ENCODE peak calls at places on chromosomes 7 and 10, in four cellular contexts. One of them, this sample, is unnamed.

GRCh38 chr10:24477925-24478324 is 245.8 kb downstream of the ARHGAP21 start:
- DNase-seq in GM12892: no peak
- DNase-seq in adrenal gland: no peak
- DNase-seq in transverse colon: no peak
- DNase-seq in this sample: no peak

GRCh38 chr10:132985546-132985900 is 43.2 kb upstream of the CFAP46 start:
- DNase-seq in GM12892: no peak
- DNase-seq in adrenal gland: no peak
- DNase-seq in transverse colon: no peak
- DNase-seq in this sample: no peak

GRCh38 chr10:22666287-22667092 is 47.9 kb downstream of the PIP4K2A start:
- DNase-seq in GM12892: no peak
- DNase-seq in adrenal gland: no peak
- DNase-seq in transverse colon: peak; percentile 36
- DNase-seq in this sample: no peak

GRCh38 chr10:92419740-92420553 is 129.0 kb downstream of the MARCHF5 start:
- DNase-seq in GM12892: no peak
- DNase-seq in adrenal gland: peak; percentile 47
- DNase-seq in transverse colon: peak; percentile 37
- DNase-seq in this sample: no peak

GRCh38 chr7:69564454-69565417 is 33.5 kb upstream of the AUTS2 start:
- DNase-seq in GM12892: no peak
- DNase-seq in adrenal gland: peak; percentile 81
- DNase-seq in transverse colon: no peak
- DNase-seq in this sample: no peak

GRCh38 chr7:131895541-131896173 is 339.2 kb upstream of the PODXL start:
- DNase-seq in GM12892: no peak
- DNase-seq in adrenal gland: peak; percentile 26
- DNase-seq in transverse colon: no peak
- DNase-seq in this sample: peak; percentile 62

GRCh38 chr7:92854501-92855238 is 18.3 kb upstream of the CDK6 start:
- DNase-seq in GM12892: no peak
- DNase-seq in adrenal gland: no peak
- DNase-seq in transverse colon: no peak
- DNase-seq in this sample: no peak

GRCh38 chr10:132395704-132396494 is 1.1 kb upstream of the PWWP2B start:
- DNase-seq in GM12892: no peak
- DNase-seq in adrenal gland: peak; percentile 94
- DNase-seq in transverse colon: peak; percentile 82
- DNase-seq in this sample: no peak

GRCh38 chr7:117132385-117133120 is 179.3 kb downstream of the ST7 start:
- DNase-seq in GM12892: no peak
- DNase-seq in adrenal gland: no peak
- DNase-seq in transverse colon: no peak
- DNase-seq in this sample: no peak

GRCh38 chr7:25856056-25856780 is 295.8 kb upstream of the NFE2L3 start:
- DNase-seq in GM12892: no peak
- DNase-seq in adrenal gland: no peak
- DNase-seq in transverse colon: peak; percentile 35
- DNase-seq in this sample: no peak

GRCh38 chr10:46106410-46107255 is 60.6 kb upstream of the MSMB start:
- DNase-seq in GM12892: no peak
- DNase-seq in adrenal gland: peak; percentile 70
- DNase-seq in transverse colon: peak; percentile 48
- DNase-seq in this sample: peak; percentile 47

GRCh38 chr10:3850999-3851937 is 66.3 kb upstream of the KLF6 start:
- DNase-seq in GM12892: no peak
- DNase-seq in adrenal gland: peak; percentile 17
- DNase-seq in transverse colon: no peak
- DNase-seq in this sample: no peak

GRCh38 chr7:78224923-78225322 is 426.4 kb downstream of the PHTF2 start:
- DNase-seq in GM12892: no peak
- DNase-seq in adrenal gland: no peak
- DNase-seq in transverse colon: no peak
- DNase-seq in this sample: no peak

GRCh38 chr10:48976208-48976607 is 36.6 kb upstream of the LRRC18 start:
- DNase-seq in GM12892: no peak
- DNase-seq in adrenal gland: peak; percentile 57
- DNase-seq in transverse colon: no peak
- DNase-seq in this sample: peak; percentile 15

GRCh38 chr7:103524042-103524907 is 78.3 kb upstream of the SLC26A5 start:
- DNase-seq in GM12892: no peak
- DNase-seq in adrenal gland: peak; percentile 10
- DNase-seq in transverse colon: no peak
- DNase-seq in this sample: no peak

GRCh38 chr10:11782793-11783557 is 40.2 kb upstream of the PROSER2 start:
- DNase-seq in GM12892: peak; percentile 46
- DNase-seq in adrenal gland: no peak
- DNase-seq in transverse colon: no peak
- DNase-seq in this sample: peak; percentile 54

GRCh38 chr10:96493871-96494525 is 19.7 kb downstream of the TLL2 start:
- DNase-seq in GM12892: no peak
- DNase-seq in adrenal gland: no peak
- DNase-seq in transverse colon: no peak
- DNase-seq in this sample: no peak

GRCh38 chr7:13821152-13821787 is 168.2 kb downstream of the ETV1 start:
- DNase-seq in GM12892: no peak
- DNase-seq in adrenal gland: no peak
- DNase-seq in transverse colon: peak; percentile 18
- DNase-seq in this sample: no peak

GRCh38 chr10:103618575-103619423 is 125.3 kb downstream of the NEURL1 start:
- DNase-seq in GM12892: no peak
- DNase-seq in adrenal gland: peak; percentile 74
- DNase-seq in transverse colon: peak; percentile 27
- DNase-seq in this sample: no peak

GRCh38 chr10:5843814-5844705 is 30.8 kb upstream of the GDI2 start:
- DNase-seq in GM12892: no peak
- DNase-seq in adrenal gland: no peak
- DNase-seq in transverse colon: no peak
- DNase-seq in this sample: no peak

GRCh38 chr7:140304071-140304799 is 94.1 kb downstream of the SLC37A3 start:
- DNase-seq in GM12892: no peak
- DNase-seq in adrenal gland: no peak
- DNase-seq in transverse colon: no peak
- DNase-seq in this sample: no peak

GRCh38 chr10:79890469-79890868 is 58.4 kb downstream of the SFTPD start:
- DNase-seq in GM12892: no peak
- DNase-seq in adrenal gland: no peak
- DNase-seq in transverse colon: no peak
- DNase-seq in this sample: no peak

GRCh38 chr10:89090760-89091455 is 100.3 kb downstream of the FAS start:
- DNase-seq in GM12892: no peak
- DNase-seq in adrenal gland: no peak
- DNase-seq in transverse colon: no peak
- DNase-seq in this sample: no peak

GRCh38 chr7:141593134-141593533 is 41.9 kb downstream of the AGK start:
- DNase-seq in GM12892: no peak
- DNase-seq in adrenal gland: no peak
- DNase-seq in transverse colon: no peak
- DNase-seq in this sample: no peak

GRCh38 chr7:66952343-66953043 is 31.5 kb downstream of the TMEM248 start:
- DNase-seq in GM12892: no peak
- DNase-seq in adrenal gland: peak; percentile 55
- DNase-seq in transverse colon: peak; percentile 26
- DNase-seq in this sample: peak; percentile 95

GRCh38 chr10:52706347-52707070 is 66.1 kb downstream of the MBL2 start:
- DNase-seq in GM12892: no peak
- DNase-seq in adrenal gland: no peak
- DNase-seq in transverse colon: no peak
- DNase-seq in this sample: no peak

DNA sequence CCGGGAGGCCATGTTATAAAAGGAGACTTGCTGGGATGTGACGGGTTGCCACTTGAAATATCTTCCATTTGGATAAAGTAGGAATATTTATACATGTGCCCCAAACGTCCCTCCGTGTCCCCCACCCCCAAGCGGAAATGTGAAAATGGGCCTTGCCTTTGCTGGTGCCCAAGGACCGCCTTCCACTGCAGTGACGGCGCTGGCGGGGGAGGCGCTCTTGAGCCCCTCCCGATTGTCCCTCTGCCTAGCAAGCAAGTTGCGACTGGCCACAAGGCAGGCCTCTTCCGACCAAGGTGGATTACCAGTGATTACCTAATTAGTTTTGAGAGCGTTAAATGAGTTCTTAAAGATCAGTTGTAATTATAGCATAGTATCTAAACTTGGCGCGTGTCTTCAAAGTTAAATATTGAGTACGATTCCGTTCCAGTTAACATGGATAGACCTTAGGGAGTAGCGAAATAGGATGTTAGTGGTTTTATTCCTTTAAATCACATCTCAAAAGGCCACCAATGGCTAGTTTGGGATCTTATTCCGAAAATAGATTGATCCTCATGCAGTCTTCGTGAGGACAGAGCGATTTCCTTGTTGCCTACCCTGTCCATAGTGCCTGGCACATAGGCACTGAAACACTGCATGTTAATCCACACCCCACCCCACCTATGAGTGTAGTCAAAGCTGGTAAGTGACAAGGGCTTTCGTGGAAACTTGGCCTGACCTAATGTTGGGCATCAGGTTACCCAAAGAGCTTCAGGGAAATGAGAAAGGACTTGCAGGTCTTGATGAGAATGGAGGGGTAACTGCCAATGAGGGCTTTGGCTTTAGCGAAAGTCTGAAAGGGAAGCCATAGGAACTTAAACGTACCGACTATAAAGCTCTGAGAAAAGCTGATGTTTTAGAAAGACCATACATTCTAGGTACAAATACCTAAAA is 1.1 kb downstream of the PPIA start:
- DNase-seq in GM12892: peak; percentile 64
- DNase-seq in adrenal gland: peak; percentile 93
- DNase-seq in transverse colon: peak; percentile 93
- DNase-seq in this sample: peak; percentile 86
- TF ChIP-seq POLR2A in GM12892: peak; percentile 65
- TF ChIP-seq POLR2A in adrenal gland: peak; percentile 41
- TF ChIP-seq POLR2A in transverse colon: peak; percentile 37
- TF ChIP-seq POLR2A in this sample: peak; percentile 55

GRCh38 chr10:113657544-113657943 is 6.3 kb downstream of the NRAP start:
- DNase-seq in GM12892: no peak
- DNase-seq in adrenal gland: no peak
- DNase-seq in transverse colon: no peak
- DNase-seq in this sample: no peak

GRCh38 chr10:113665352-113665751 is 1.5 kb upstream of the NRAP start:
- DNase-seq in GM12892: no peak
- DNase-seq in adrenal gland: no peak
- DNase-seq in transverse colon: no peak
- DNase-seq in this sample: no peak

GRCh38 chr10:113663908-113664307 is at the start of gene NRAP:
- DNase-seq in GM12892: no peak
- DNase-seq in adrenal gland: no peak
- DNase-seq in transverse colon: no peak
- DNase-seq in this sample: no peak

GRCh38 chr10:113663142-113663541 is 699 bp downstream of the NRAP start:
- DNase-seq in GM12892: no peak
- DNase-seq in adrenal gland: no peak
- DNase-seq in transverse colon: no peak
- DNase-seq in this sample: no peak

DNA sequence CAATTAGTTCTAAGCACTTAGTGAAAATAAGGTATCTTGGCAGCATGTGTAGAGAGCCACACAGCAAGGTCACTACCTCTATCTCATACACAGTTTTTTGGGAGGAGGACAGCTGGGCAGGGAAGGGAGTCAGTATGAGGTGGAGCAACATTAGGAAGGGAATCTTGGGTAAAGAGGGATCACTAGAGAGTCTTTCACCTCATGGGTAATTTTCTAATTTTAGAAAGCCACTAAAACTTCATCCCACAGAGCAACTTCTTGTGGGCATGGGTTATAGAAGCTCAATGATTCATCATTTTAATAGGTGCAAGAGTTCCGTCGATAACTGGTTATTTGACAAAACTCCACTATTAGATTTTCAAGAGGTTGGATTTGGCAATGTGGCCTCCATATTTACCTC is 2.5 kb downstream of the NRAP start:
- DNase-seq in GM12892: no peak
- DNase-seq in adrenal gland: no peak
- DNase-seq in transverse colon: no peak
- DNase-seq in this sample: no peak
- TF ChIP-seq POLR2A in GM12892: no peak
- TF ChIP-seq POLR2A in adrenal gland: no peak
- TF ChIP-seq POLR2A in transverse colon: no peak
- TF ChIP-seq POLR2A in this sample: no peak

DNA sequence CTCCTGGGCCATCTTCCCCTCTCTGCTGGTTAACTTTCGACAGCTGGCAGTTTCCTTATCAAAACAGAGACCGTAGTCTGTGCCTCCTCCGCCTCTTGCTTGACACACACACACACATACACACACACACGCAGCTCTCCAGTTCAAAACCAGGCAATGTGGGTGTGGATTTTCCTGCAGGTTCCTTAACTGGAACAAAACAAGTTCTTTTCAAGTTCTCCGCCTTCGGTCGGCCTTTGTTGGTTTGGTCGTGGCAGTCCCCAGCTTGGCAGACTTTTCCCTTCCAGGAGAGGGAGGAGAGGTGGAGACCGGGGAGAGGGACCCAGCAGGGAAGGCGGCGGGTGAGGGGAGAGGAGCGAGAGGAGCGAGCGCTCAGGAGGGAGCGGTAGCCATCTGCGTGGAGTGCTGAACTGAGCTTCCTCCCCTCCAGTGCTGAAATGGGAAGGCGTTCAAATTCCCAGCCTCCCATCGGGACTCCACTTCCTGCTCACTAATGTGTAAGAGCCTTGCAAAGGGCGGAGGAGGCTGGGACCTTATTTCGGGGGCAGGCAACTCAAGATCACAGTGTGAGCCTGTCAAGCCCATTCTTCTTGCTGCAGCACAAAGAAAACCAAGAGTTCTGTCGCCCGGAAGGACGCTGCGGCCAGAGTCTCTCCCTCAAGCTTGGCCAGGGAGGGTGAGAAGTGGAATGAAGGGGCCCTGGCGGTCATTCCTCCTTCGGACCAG is 120.6 kb downstream of the PRPF18 start:
- DNase-seq in GM12892: peak; percentile 32
- DNase-seq in adrenal gland: peak; percentile 60
- DNase-seq in transverse colon: peak; percentile 75
- DNase-seq in this sample: peak; percentile 18
- TF ChIP-seq POLR2A in GM12892: no peak
- TF ChIP-seq POLR2A in adrenal gland: no peak
- TF ChIP-seq POLR2A in transverse colon: no peak
- TF ChIP-seq POLR2A in this sample: peak; percentile 61

DNA sequence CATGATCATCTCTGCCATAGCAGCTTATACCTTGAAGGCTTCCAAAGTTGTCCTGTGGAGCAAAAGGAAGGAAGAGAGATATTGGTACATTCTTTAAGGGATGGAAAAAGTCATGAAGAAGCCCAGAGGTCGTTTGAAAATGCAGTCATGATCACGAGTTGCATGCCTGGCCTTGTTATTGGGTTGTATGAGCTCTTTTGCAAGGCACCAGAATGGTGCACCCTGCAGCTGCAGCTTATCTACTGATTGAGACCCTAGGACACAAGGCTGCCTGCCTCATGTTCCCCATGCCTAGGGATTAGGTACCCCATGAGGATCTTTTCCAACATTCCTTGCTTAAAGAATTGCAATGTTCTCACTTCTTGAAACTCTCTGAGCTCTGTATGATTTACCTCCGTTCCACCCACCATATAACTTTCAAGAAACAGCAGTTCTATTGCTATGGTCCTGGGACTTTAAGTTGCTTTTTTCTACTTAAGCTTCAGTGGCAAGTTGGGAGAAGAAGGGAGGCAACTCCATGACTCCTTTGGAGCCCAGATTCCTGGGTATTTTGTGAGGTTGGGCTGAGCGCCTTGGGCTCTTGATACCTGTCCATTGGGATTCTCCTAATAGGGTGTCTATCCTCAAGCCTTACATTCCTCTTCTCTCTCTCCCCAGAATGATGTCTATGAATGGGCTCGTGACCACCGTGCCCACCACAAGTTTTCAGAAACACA is 6.9 kb downstream of the SCD start:
- DNase-seq in GM12892: no peak
- DNase-seq in adrenal gland: no peak
- DNase-seq in transverse colon: no peak
- DNase-seq in this sample: no peak
- TF ChIP-seq POLR2A in GM12892: no peak
- TF ChIP-seq POLR2A in adrenal gland: no peak
- TF ChIP-seq POLR2A in transverse colon: no peak
- TF ChIP-seq POLR2A in this sample: no peak